ENCODE peak calls at places on chromosomes 5 and 9, in five cellular contexts. One of them, this sample, is unnamed.

GRCh38 chr9:136984464-136985026 is 1.8 kb downstream of the LCNL1 start:
- DNase-seq in colonic mucosa: no peak
- DNase-seq in left colon: no peak
- DNase-seq in activated CD4-positive, alpha-beta T cell treated with anti-CD3 and anti-CD28 coated beads for 48 hours: no peak
- DNase-seq in effector memory CD8-positive, alpha-beta T cell: no peak
- DNase-seq in this sample: no peak

GRCh38 chr9:82489579-82489915 is 501.0 kb downstream of the SPATA31D1 start:
- DNase-seq in colonic mucosa: no peak
- DNase-seq in left colon: no peak
- DNase-seq in activated CD4-positive, alpha-beta T cell treated with anti-CD3 and anti-CD28 coated beads for 48 hours: no peak
- DNase-seq in effector memory CD8-positive, alpha-beta T cell: no peak
- DNase-seq in this sample: no peak

GRCh38 chr9:113886471-113886870 is 10.4 kb downstream of the ZNF618 start:
- DNase-seq in colonic mucosa: no peak
- DNase-seq in left colon: no peak
- DNase-seq in activated CD4-positive, alpha-beta T cell treated with anti-CD3 and anti-CD28 coated beads for 48 hours: no peak
- DNase-seq in effector memory CD8-positive, alpha-beta T cell: no peak
- DNase-seq in this sample: no peak

GRCh38 chr5:141650851-141651727 is at the start of gene FCHSD1:
- DNase-seq in colonic mucosa: peak; percentile 97
- DNase-seq in left colon: peak; percentile 94
- DNase-seq in activated CD4-positive, alpha-beta T cell treated with anti-CD3 and anti-CD28 coated beads for 48 hours: peak; percentile 85
- DNase-seq in effector memory CD8-positive, alpha-beta T cell: peak; percentile 79
- DNase-seq in this sample: peak; percentile 94

GRCh38 chr5:149466457-149466972 is 84.7 kb downstream of the CSNK1A1 start:
- DNase-seq in colonic mucosa: peak; percentile 57
- DNase-seq in left colon: peak; percentile 52
- DNase-seq in activated CD4-positive, alpha-beta T cell treated with anti-CD3 and anti-CD28 coated beads for 48 hours: peak; percentile 27
- DNase-seq in effector memory CD8-positive, alpha-beta T cell: no peak
- DNase-seq in this sample: no peak

GRCh38 chr5:21642321-21642720 is 1210.8 kb downstream of the CDH12 start:
- DNase-seq in colonic mucosa: no peak
- DNase-seq in left colon: no peak
- DNase-seq in activated CD4-positive, alpha-beta T cell treated with anti-CD3 and anti-CD28 coated beads for 48 hours: no peak
- DNase-seq in effector memory CD8-positive, alpha-beta T cell: no peak
- DNase-seq in this sample: no peak

GRCh38 chr5:135018457-135018856 is 15.6 kb downstream of the PITX1 start:
- DNase-seq in colonic mucosa: peak; percentile 9
- DNase-seq in left colon: no peak
- DNase-seq in activated CD4-positive, alpha-beta T cell treated with anti-CD3 and anti-CD28 coated beads for 48 hours: no peak
- DNase-seq in effector memory CD8-positive, alpha-beta T cell: no peak
- DNase-seq in this sample: no peak

GRCh38 chr5:176587398-176587797 is 22.6 kb downstream of the GPRIN1 start:
- DNase-seq in colonic mucosa: no peak
- DNase-seq in left colon: no peak
- DNase-seq in activated CD4-positive, alpha-beta T cell treated with anti-CD3 and anti-CD28 coated beads for 48 hours: no peak
- DNase-seq in effector memory CD8-positive, alpha-beta T cell: no peak
- DNase-seq in this sample: no peak

GRCh38 chr5:84290161-84290560 is 94.5 kb downstream of the EDIL3 start:
- DNase-seq in colonic mucosa: no peak
- DNase-seq in left colon: no peak
- DNase-seq in activated CD4-positive, alpha-beta T cell treated with anti-CD3 and anti-CD28 coated beads for 48 hours: no peak
- DNase-seq in effector memory CD8-positive, alpha-beta T cell: no peak
- DNase-seq in this sample: no peak

GRCh38 chr5:14406554-14406849 is 175.1 kb upstream of the OTULINL start:
- DNase-seq in colonic mucosa: no peak
- DNase-seq in left colon: no peak
- DNase-seq in activated CD4-positive, alpha-beta T cell treated with anti-CD3 and anti-CD28 coated beads for 48 hours: no peak
- DNase-seq in effector memory CD8-positive, alpha-beta T cell: no peak
- DNase-seq in this sample: no peak

GRCh38 chr5:73483676-73484075 is 14.6 kb upstream of the BTF3 start:
- DNase-seq in colonic mucosa: no peak
- DNase-seq in left colon: no peak
- DNase-seq in activated CD4-positive, alpha-beta T cell treated with anti-CD3 and anti-CD28 coated beads for 48 hours: no peak
- DNase-seq in effector memory CD8-positive, alpha-beta T cell: no peak
- DNase-seq in this sample: no peak

GRCh38 chr9:124199474-124199873 is 58.3 kb upstream of the NEK6 start:
- DNase-seq in colonic mucosa: no peak
- DNase-seq in left colon: no peak
- DNase-seq in activated CD4-positive, alpha-beta T cell treated with anti-CD3 and anti-CD28 coated beads for 48 hours: no peak
- DNase-seq in effector memory CD8-positive, alpha-beta T cell: no peak
- DNase-seq in this sample: no peak

GRCh38 chr9:103798620-103799019 is 295.5 kb upstream of the SMC2 start:
- DNase-seq in colonic mucosa: no peak
- DNase-seq in left colon: no peak
- DNase-seq in activated CD4-positive, alpha-beta T cell treated with anti-CD3 and anti-CD28 coated beads for 48 hours: peak; percentile 3
- DNase-seq in effector memory CD8-positive, alpha-beta T cell: no peak
- DNase-seq in this sample: peak; percentile 70

GRCh38 chr9:84773023-84773422 is 103.5 kb downstream of the NTRK2 start:
- DNase-seq in colonic mucosa: no peak
- DNase-seq in left colon: no peak
- DNase-seq in activated CD4-positive, alpha-beta T cell treated with anti-CD3 and anti-CD28 coated beads for 48 hours: no peak
- DNase-seq in effector memory CD8-positive, alpha-beta T cell: no peak
- DNase-seq in this sample: no peak

GRCh38 chr5:129554134-129554904 is 94.2 kb downstream of the ADAMTS19 start:
- DNase-seq in colonic mucosa: no peak
- DNase-seq in left colon: no peak
- DNase-seq in activated CD4-positive, alpha-beta T cell treated with anti-CD3 and anti-CD28 coated beads for 48 hours: no peak
- DNase-seq in effector memory CD8-positive, alpha-beta T cell: no peak
- DNase-seq in this sample: no peak

GRCh38 chr5:101390317-101390908 is 487.3 kb upstream of the ST8SIA4 start:
- DNase-seq in colonic mucosa: peak; percentile 23
- DNase-seq in left colon: no peak
- DNase-seq in activated CD4-positive, alpha-beta T cell treated with anti-CD3 and anti-CD28 coated beads for 48 hours: no peak
- DNase-seq in effector memory CD8-positive, alpha-beta T cell: no peak
- DNase-seq in this sample: peak; percentile 54

GRCh38 chr5:181131514-181131913 is 545 bp upstream of the OR2V1 start:
- DNase-seq in colonic mucosa: no peak
- DNase-seq in left colon: no peak
- DNase-seq in activated CD4-positive, alpha-beta T cell treated with anti-CD3 and anti-CD28 coated beads for 48 hours: no peak
- DNase-seq in effector memory CD8-positive, alpha-beta T cell: no peak
- DNase-seq in this sample: no peak

GRCh38 chr5:108259306-108259705 is 122.6 kb downstream of the FBXL17 start:
- DNase-seq in colonic mucosa: no peak
- DNase-seq in left colon: no peak
- DNase-seq in activated CD4-positive, alpha-beta T cell treated with anti-CD3 and anti-CD28 coated beads for 48 hours: no peak
- DNase-seq in effector memory CD8-positive, alpha-beta T cell: no peak
- DNase-seq in this sample: peak; percentile 40

GRCh38 chr9:136793063-136793946 is 2.2 kb downstream of the TMEM141 start:
- DNase-seq in colonic mucosa: peak; percentile 54
- DNase-seq in left colon: peak; percentile 66
- DNase-seq in activated CD4-positive, alpha-beta T cell treated with anti-CD3 and anti-CD28 coated beads for 48 hours: no peak
- DNase-seq in effector memory CD8-positive, alpha-beta T cell: no peak
- DNase-seq in this sample: no peak

GRCh38 chr5:176748073-176748966 is 62.0 kb upstream of the UNC5A start:
- DNase-seq in colonic mucosa: no peak
- DNase-seq in left colon: no peak
- DNase-seq in activated CD4-positive, alpha-beta T cell treated with anti-CD3 and anti-CD28 coated beads for 48 hours: no peak
- DNase-seq in effector memory CD8-positive, alpha-beta T cell: no peak
- DNase-seq in this sample: no peak

GRCh38 chr9:99485461-99485860 is 263.4 kb downstream of the SEC61B start:
- DNase-seq in colonic mucosa: no peak
- DNase-seq in left colon: no peak
- DNase-seq in activated CD4-positive, alpha-beta T cell treated with anti-CD3 and anti-CD28 coated beads for 48 hours: no peak
- DNase-seq in effector memory CD8-positive, alpha-beta T cell: no peak
- DNase-seq in this sample: no peak